ENCODE peak calls at places on chromosomes 4 and X, in four cellular contexts. One of them, this sample, is unnamed.

GRCh38 chr4:25157071-25157470 is 3.2 kb downstream of the SEPSECS start:
- DNase-seq in neural progenitor cell: no peak
- DNase-seq in NCI-H1694 treated with DMSO at 0.1 percent for 48 hours: no peak
- DNase-seq in stimulated activated CD4-positive, alpha-beta T cell treated with anti-CD3 and anti-CD28 coated beads, Interleukin-2, amount 100 ng/mL, for 48 hours: no peak
- DNase-seq in this sample: no peak

GRCh38 chrX:48897621-48898306 is at the start of the genes PQBP1 and TIMM17B:
- DNase-seq in neural progenitor cell: peak
- DNase-seq in NCI-H1694 treated with DMSO at 0.1 percent for 48 hours: peak
- DNase-seq in stimulated activated CD4-positive, alpha-beta T cell treated with anti-CD3 and anti-CD28 coated beads, Interleukin-2, amount 100 ng/mL, for 48 hours: peak
- DNase-seq in this sample: peak

GRCh38 chr4:141746026-141746425 is 109.6 kb downstream of the IL15 start:
- DNase-seq in neural progenitor cell: no peak
- DNase-seq in NCI-H1694 treated with DMSO at 0.1 percent for 48 hours: no peak
- DNase-seq in stimulated activated CD4-positive, alpha-beta T cell treated with anti-CD3 and anti-CD28 coated beads, Interleukin-2, amount 100 ng/mL, for 48 hours: no peak
- DNase-seq in this sample: no peak

GRCh38 chr4:142264961-142265360 is 581.1 kb downstream of the INPP4B start:
- DNase-seq in neural progenitor cell: no peak
- DNase-seq in NCI-H1694 treated with DMSO at 0.1 percent for 48 hours: no peak
- DNase-seq in stimulated activated CD4-positive, alpha-beta T cell treated with anti-CD3 and anti-CD28 coated beads, Interleukin-2, amount 100 ng/mL, for 48 hours: no peak
- DNase-seq in this sample: no peak

GRCh38 chrX:98412058-98412457 is 1528.3 kb downstream of the RPA4 start:
- DNase-seq in neural progenitor cell: no peak
- DNase-seq in NCI-H1694 treated with DMSO at 0.1 percent for 48 hours: no peak
- DNase-seq in stimulated activated CD4-positive, alpha-beta T cell treated with anti-CD3 and anti-CD28 coated beads, Interleukin-2, amount 100 ng/mL, for 48 hours: no peak
- DNase-seq in this sample: no peak

GRCh38 chr4:137738377-137738990 is 206.2 kb upstream of the PCDH18 start:
- DNase-seq in neural progenitor cell: no peak
- DNase-seq in NCI-H1694 treated with DMSO at 0.1 percent for 48 hours: no peak
- DNase-seq in stimulated activated CD4-positive, alpha-beta T cell treated with anti-CD3 and anti-CD28 coated beads, Interleukin-2, amount 100 ng/mL, for 48 hours: no peak
- DNase-seq in this sample: no peak

GRCh38 chr4:77636902-77637301 is 31.3 kb downstream of the CXCL13 start:
- DNase-seq in neural progenitor cell: no peak
- DNase-seq in NCI-H1694 treated with DMSO at 0.1 percent for 48 hours: no peak
- DNase-seq in stimulated activated CD4-positive, alpha-beta T cell treated with anti-CD3 and anti-CD28 coated beads, Interleukin-2, amount 100 ng/mL, for 48 hours: no peak
- DNase-seq in this sample: no peak

GRCh38 chr4:134216436-134216835 is 14.8 kb upstream of the PABPC4L start:
- DNase-seq in neural progenitor cell: no peak
- DNase-seq in NCI-H1694 treated with DMSO at 0.1 percent for 48 hours: no peak
- DNase-seq in stimulated activated CD4-positive, alpha-beta T cell treated with anti-CD3 and anti-CD28 coated beads, Interleukin-2, amount 100 ng/mL, for 48 hours: no peak
- DNase-seq in this sample: no peak

GRCh38 chr4:162485486-162485885 is 321.7 kb upstream of the FSTL5 start:
- DNase-seq in neural progenitor cell: no peak
- DNase-seq in NCI-H1694 treated with DMSO at 0.1 percent for 48 hours: no peak
- DNase-seq in stimulated activated CD4-positive, alpha-beta T cell treated with anti-CD3 and anti-CD28 coated beads, Interleukin-2, amount 100 ng/mL, for 48 hours: no peak
- DNase-seq in this sample: no peak

GRCh38 chr4:141643557-141643956 is 7.2 kb downstream of the IL15 start:
- DNase-seq in neural progenitor cell: no peak
- DNase-seq in NCI-H1694 treated with DMSO at 0.1 percent for 48 hours: no peak
- DNase-seq in stimulated activated CD4-positive, alpha-beta T cell treated with anti-CD3 and anti-CD28 coated beads, Interleukin-2, amount 100 ng/mL, for 48 hours: no peak
- DNase-seq in this sample: no peak

GRCh38 chr4:6917445-6918241 is 8.0 kb downstream of the TBC1D14 start:
- DNase-seq in neural progenitor cell: peak
- DNase-seq in NCI-H1694 treated with DMSO at 0.1 percent for 48 hours: no peak
- DNase-seq in stimulated activated CD4-positive, alpha-beta T cell treated with anti-CD3 and anti-CD28 coated beads, Interleukin-2, amount 100 ng/mL, for 48 hours: no peak
- DNase-seq in this sample: no peak

GRCh38 chrX:21176927-21177571 is 197.2 kb upstream of the CNKSR2 start:
- DNase-seq in neural progenitor cell: no peak
- DNase-seq in NCI-H1694 treated with DMSO at 0.1 percent for 48 hours: no peak
- DNase-seq in stimulated activated CD4-positive, alpha-beta T cell treated with anti-CD3 and anti-CD28 coated beads, Interleukin-2, amount 100 ng/mL, for 48 hours: no peak
- DNase-seq in this sample: no peak

GRCh38 chr4:105145913-105146285 is 777 bp upstream of the TET2 start:
- DNase-seq in neural progenitor cell: peak
- DNase-seq in NCI-H1694 treated with DMSO at 0.1 percent for 48 hours: no peak
- DNase-seq in stimulated activated CD4-positive, alpha-beta T cell treated with anti-CD3 and anti-CD28 coated beads, Interleukin-2, amount 100 ng/mL, for 48 hours: peak
- DNase-seq in this sample: no peak

GRCh38 chr4:126899382-126899801 is 733.4 kb upstream of the INTU start:
- DNase-seq in neural progenitor cell: no peak
- DNase-seq in NCI-H1694 treated with DMSO at 0.1 percent for 48 hours: no peak
- DNase-seq in stimulated activated CD4-positive, alpha-beta T cell treated with anti-CD3 and anti-CD28 coated beads, Interleukin-2, amount 100 ng/mL, for 48 hours: no peak
- DNase-seq in this sample: no peak

This sample was measured in GM12891.